ENCODE peak calls at places on chromosomes 12 and 14, in seven cellular contexts. O is thoracic aorta, X is uterus, H is ovary, N is fibroblast of lung, T is breast epithelium, F is endodermal cell. M is an unnamed sample.

GRCh38 chr14:101906645-101907044 is 57.7 kb upstream of the DYNC1H1 start:
- DNase-seq in H (no peak), F (no peak), N (no peak), T (no peak), O (no peak), X (no peak), M (peak; percentile 41)

GRCh38 chr14:96598332-96598928 is 96.2 kb downstream of the PAPOLA start:
- DNase-seq in H (no peak), O (no peak), T (no peak), F (no peak), N (no peak), X (no peak), M (no peak)

GRCh38 chr12:128920468-128920867 is 67.2 kb downstream of the GLT1D1 start:
- DNase-seq in T (no peak), N (no peak), H (no peak), O (peak; percentile 25), F (no peak), X (peak; percentile 22), M (no peak)

GRCh38 chr12:110307372-110307771 is 26.3 kb downstream of the ATP2A2 start:
- DNase-seq in F (peak; percentile 26), X (no peak), H (no peak), T (no peak), N (peak; percentile 27), O (no peak), M (no peak)

GRCh38 chr12:124869011-124869665 is 5.5 kb upstream of the SCARB1 start:
- DNase-seq in T (no peak), F (peak; percentile 91), X (no peak), O (no peak), H (no peak), N (no peak), M (no peak)

GRCh38 chr12:82873951-82874350 is 187.2 kb downstream of the TMTC2 start:
- DNase-seq in N (no peak), F (no peak), T (no peak), O (no peak), X (no peak), H (no peak), M (no peak)

GRCh38 chr14:74549588-74549987 is 56.0 kb downstream of the ISCA2 start:
- DNase-seq in T (no peak), H (no peak), O (no peak), F (peak; percentile 79), N (no peak), X (no peak), M (no peak)

GRCh38 chr14:50083467-50084337 is 32.7 kb downstream of the VCPKMT start:
- DNase-seq in H (no peak), T (no peak), O (no peak), X (no peak), N (no peak), F (no peak), M (no peak)

GRCh38 chr14:22547948-22548750 is 40.9 kb downstream of the DAD1 start:
- DNase-seq in X (no peak), F (no peak), N (no peak), H (no peak), O (no peak), T (no peak), M (no peak)

DNA sequence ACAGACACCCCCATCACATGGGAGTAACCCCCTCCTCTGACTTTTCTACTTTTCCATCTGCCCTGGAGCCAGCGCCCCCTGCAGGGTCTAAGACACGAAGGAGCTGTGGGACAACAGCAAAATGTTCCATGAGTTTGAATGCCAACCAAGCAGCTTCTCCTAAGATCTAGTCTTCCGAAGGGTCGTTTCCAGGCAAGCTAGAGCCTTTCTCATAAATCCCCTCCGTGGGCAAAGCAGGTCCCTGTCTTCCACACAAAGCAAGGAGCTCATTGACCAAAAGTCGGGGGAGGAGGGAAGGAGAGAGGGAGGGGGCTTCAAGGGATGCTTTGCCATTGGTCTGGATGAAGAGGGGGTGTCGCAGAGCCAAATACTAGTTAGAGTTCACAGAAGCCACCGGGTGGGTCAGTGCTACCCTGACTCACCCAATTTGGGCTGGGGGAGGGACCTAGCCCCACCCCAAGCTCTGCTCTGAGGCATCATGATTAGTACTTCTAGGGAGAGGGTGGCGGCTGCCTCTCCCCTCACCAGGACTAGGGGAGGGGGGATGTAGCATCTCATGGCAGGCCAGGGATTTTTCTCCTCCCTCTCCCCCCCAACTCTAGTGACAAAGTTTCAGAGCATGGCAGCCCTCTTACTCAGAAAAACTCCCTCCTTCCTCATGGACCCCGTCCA is 1.6 kb downstream of the MSI1 start:
- DNase-seq in H (no peak), N (peak; percentile 16), O (no peak), T (no peak), X (no peak), F (peak; percentile 87), M (no peak)
- TF ChIP-seq CTCF in H (no peak), N (peak; percentile 20), O (no peak), T (no peak), X (no peak), F (peak; percentile 81), M (no peak)

GRCh38 chr14:68284333-68284732 is 464.8 kb downstream of the RAD51B start:
- DNase-seq in N (no peak), X (no peak), T (no peak), F (no peak), O (no peak), H (no peak), M (no peak)
- H3K27ac ChIP-seq in N (no peak overlapping the region), X (peak overlapping the region; percentile 64), T (peak overlapping the region; percentile 29), F (no peak overlapping the region), O (no peak overlapping the region), H (no peak overlapping the region), M (peak overlapping the region; percentile 52)

DNA sequence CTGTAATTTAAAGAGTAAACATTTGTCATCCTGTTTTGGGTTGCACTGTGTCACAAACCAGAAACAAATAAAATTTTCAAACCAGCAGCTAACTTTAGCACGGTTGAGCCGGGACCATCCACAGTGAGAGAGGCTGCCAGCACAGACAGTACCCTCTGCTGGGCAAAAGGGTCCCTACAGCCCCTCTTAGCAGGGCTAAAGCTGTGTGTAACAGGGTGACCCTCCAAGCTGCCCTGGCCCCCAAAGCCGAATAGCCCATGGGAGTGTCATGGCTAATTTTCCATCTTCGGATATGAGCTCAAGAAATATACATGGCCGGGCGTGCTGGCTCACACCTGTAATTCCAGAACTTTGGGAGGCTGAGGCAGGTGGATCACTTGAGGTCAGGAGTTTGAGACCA is 157.1 kb upstream of the GRIN2B start:
- DNase-seq in F (peak; percentile 86), T (no peak), H (no peak), X (no peak), N (no peak), O (no peak), M (no peak)
- TF ChIP-seq CTCF in F (peak; percentile 99), T (no peak), H (no peak), X (no peak), N (no peak), O (no peak), M (no peak)

GRCh38 chr12:111580119-111580425 is 19.0 kb downstream of the ATXN2 start:
- DNase-seq in H (no peak), T (no peak), O (no peak), F (peak; percentile 30), X (no peak), N (no peak), M (no peak)
- H3K27ac ChIP-seq in H (no peak overlapping the region), T (no peak overlapping the region), O (no peak overlapping the region), F (no peak overlapping the region), X (no peak overlapping the region), N (no peak overlapping the region), M (no peak overlapping the region)

DNA sequence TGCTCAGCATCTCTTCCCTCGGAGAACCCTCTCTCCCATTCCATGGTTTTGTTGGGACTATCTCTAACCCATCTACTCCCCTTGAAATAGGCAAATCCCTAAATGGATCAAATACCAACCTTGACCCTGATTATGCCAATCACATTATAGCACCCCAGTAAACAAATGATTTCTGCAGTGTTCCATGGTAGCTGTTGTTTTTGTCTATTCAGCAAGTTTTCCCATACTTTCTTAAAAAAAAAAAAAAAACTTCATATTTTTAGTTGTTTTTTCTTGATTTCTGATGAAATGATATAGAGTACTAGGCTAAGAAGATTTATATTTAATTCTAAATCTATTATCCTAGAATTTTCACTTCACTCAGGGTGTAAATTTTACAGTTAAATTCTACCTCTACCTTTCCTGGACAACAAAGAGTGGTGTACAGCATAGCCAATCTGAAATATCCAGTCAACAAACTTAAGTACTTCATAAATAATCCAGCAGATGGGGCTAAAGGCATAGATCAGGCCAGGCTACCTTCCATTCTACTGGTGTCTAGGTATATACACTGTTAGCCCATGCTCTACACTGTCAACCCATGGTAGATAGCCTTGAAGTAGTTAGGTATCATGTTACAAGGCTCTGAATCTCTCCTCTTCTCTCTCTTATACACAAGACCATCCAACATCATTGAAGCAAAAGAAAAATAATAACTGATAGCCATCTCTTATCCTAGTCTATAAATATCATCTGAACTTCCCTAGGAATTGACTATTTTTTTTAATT is 82.2 kb downstream of the PLEKHG7 start:
- DNase-seq in O (no peak), N (peak; percentile 76), X (no peak), F (peak; percentile 55), T (no peak), H (no peak), M (no peak)
- TF ChIP-seq CTCF in O (peak; percentile 40), N (peak; percentile 21), X (peak; percentile 32), F (peak; percentile 85), T (peak; percentile 57), H (peak; percentile 41), M (no peak)

M was measured in coronary artery.